ENCODE peak calls at places on chromosome 1, in ten cellular contexts. S is bronchial epithelial cell, U is body of pancreas, O is colonic mucosa, F is WTC11, V is heart left ventricle, A is mammary epithelial cell, Q is dorsolateral prefrontal cortex, C is fibroblast of pulmonary artery, H is AG09309. R is an unnamed sample.

GRCh38 chr1:210907406-210907805 is 226.5 kb downstream of the KCNH1 start:
- DNase-seq in O (no peak), F (no peak), U (no peak), S (no peak), H (no peak), Q (no peak), C (no peak), V (no peak), A (no peak), R (no peak)

GRCh38 chr1:176601358-176601757 is 138.4 kb downstream of the PAPPA2 start:
- DNase-seq in H (no peak), C (peak; percentile 8), S (no peak), O (no peak), V (no peak), U (no peak), A (no peak), Q (no peak), F (no peak), R (no peak)

GRCh38 chr1:3121401-3122215 is 52.6 kb downstream of the PRDM16 start:
- DNase-seq in A (no peak), U (no peak), Q (no peak), H (no peak), O (no peak), V (no peak), F (no peak), C (no peak), S (no peak), R (no peak)

GRCh38 chr1:88001460-88001859 is 672.8 kb downstream of the LMO4 start:
- DNase-seq in V (no peak), A (peak; percentile 61), C (peak; percentile 36), U (no peak), Q (no peak), H (no peak), O (no peak), S (peak; percentile 85), F (no peak), R (peak; percentile 31)

GRCh38 chr1:87362834-87363426 is 34.2 kb downstream of the LMO4 start:
- DNase-seq in V (no peak), O (no peak), C (peak; percentile 14), U (no peak), H (no peak), F (no peak), A (no peak), S (no peak), Q (no peak), R (no peak)

GRCh38 chr1:229217716-229218115 is 53.2 kb upstream of the RAB4A start:
- DNase-seq in F (no peak), Q (no peak), H (no peak), C (no peak), V (no peak), S (peak; percentile 32), O (no peak), U (no peak), A (no peak), R (no peak)

GRCh38 chr1:93805027-93805426 is 74.0 kb downstream of the DNTTIP2 start:
- DNase-seq in C (no peak), F (no peak), V (no peak), S (peak; percentile 46), Q (no peak), O (no peak), U (no peak), H (no peak), A (no peak), R (no peak)

GRCh38 chr1:20896824-20897223 is 109.7 kb upstream of the HP1BP3 start:
- DNase-seq in S (peak; percentile 93), A (peak; percentile 58), F (no peak), Q (no peak), C (peak; percentile 91), V (no peak), U (no peak), O (no peak), H (peak; percentile 33), R (peak; percentile 42)

GRCh38 chr1:23865543-23865930 is 2.6 kb downstream of the FUCA1 start:
- DNase-seq in H (peak; percentile 61), U (peak; percentile 13), C (peak; percentile 10), A (peak; percentile 98), Q (no peak), F (no peak), V (no peak), S (peak; percentile 97), O (peak; percentile 47), R (peak; percentile 95)

GRCh38 chr1:100868364-100868995 is 26.2 kb downstream of the EXTL2 start:
- DNase-seq in Q (no peak), S (peak; percentile 47), U (no peak), A (no peak), F (no peak), V (no peak), C (peak; percentile 78), H (peak; percentile 21), O (no peak), R (no peak)

GRCh38 chr1:114078116-114078515 is 75.6 kb downstream of the SYT6 start:
- DNase-seq in U (no peak), S (no peak), F (no peak), Q (no peak), A (no peak), C (no peak), O (no peak), H (no peak), V (no peak), R (no peak)

GRCh38 chr1:114079596-114080190 is 74.0 kb downstream of the SYT6 start:
- DNase-seq in A (no peak), H (no peak), U (no peak), S (peak; percentile 7), Q (no peak), C (no peak), V (no peak), O (no peak), F (no peak), R (no peak)

GRCh38 chr1:114081145-114082046 is 72.3 kb downstream of the SYT6 start:
- DNase-seq in U (no peak), F (no peak), S (no peak), Q (no peak), O (no peak), A (no peak), C (no peak), H (no peak), V (peak; percentile 33), R (no peak)

GRCh38 chr1:114082047-114082630 is 71.5 kb downstream of the SYT6 start:
- DNase-seq in A (no peak), S (no peak), H (no peak), Q (no peak), F (no peak), V (no peak), U (no peak), O (no peak), C (no peak), R (no peak)

GRCh38 chr1:114080511-114081144 is 73.0 kb downstream of the SYT6 start:
- DNase-seq in V (no peak), H (no peak), O (no peak), C (no peak), S (no peak), F (no peak), Q (no peak), A (no peak), U (no peak), R (no peak)
- TF ChIP-seq CTCF in V (no peak), H (no peak), O (no peak), C (no peak), S (no peak), F (no peak), Q (no peak), A (no peak), U (no peak), R (no peak)

DNA sequence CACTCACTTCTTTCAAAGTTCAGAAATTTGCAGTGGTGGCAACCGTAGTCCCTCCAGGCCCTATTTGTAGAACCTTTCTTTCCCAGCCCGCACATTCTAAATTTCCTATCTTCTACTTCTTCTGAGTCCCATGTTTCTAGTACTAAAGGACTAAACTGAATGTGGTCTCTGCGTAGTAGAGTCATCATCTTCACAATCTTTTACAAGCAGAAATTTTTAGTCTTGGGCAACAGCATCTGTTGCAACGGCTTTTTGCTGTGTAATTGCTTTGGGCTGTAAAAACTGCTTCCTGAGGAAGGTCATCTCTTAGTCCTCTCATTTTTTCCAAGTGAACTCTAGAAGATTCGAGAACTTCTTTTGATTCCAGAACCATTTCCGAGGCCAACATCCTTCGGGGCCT is 23.9 kb downstream of the VAV3 start:
- DNase-seq in F (no peak), H (peak; percentile 83), C (peak; percentile 46), S (no peak), U (no peak), Q (no peak), A (no peak), V (peak; percentile 40), O (no peak), R (no peak)
- TF ChIP-seq CTCF in F (no peak), H (no peak), C (no peak), S (no peak), U (no peak), Q (no peak), A (no peak), V (no peak), O (no peak), R (no peak)

GRCh38 chr1:145978477-145978859 is 14.0 kb downstream of the POLR3GL start:
- DNase-seq in O (no peak), F (no peak), V (no peak), H (no peak), C (no peak), A (no peak), U (no peak), S (no peak), Q (no peak), R (no peak)

GRCh38 chr1:145977486-145978476 is 13.3 kb downstream of the POLR3GL start:
- DNase-seq in U (peak; percentile 89), C (peak; percentile 92), O (peak; percentile 76), V (peak; percentile 80), F (peak; percentile 59), Q (peak; percentile 84), S (peak; percentile 72), A (peak; percentile 73), H (peak; percentile 62), R (no peak)

GRCh38 chr1:145979746-145980435 is 15.4 kb downstream of the POLR3GL start:
- DNase-seq in F (no peak), O (no peak), U (peak; percentile 21), C (peak; percentile 61), V (peak; percentile 49), S (no peak), Q (no peak), A (no peak), H (no peak), R (no peak)

GRCh38 chr1:145977016-145977415 is 12.5 kb downstream of the POLR3GL start:
- DNase-seq in A (no peak), U (no peak), V (no peak), F (no peak), S (no peak), H (no peak), Q (no peak), O (no peak), C (no peak), R (no peak)

GRCh38 chr1:145978860-145979745 is 14.6 kb downstream of the POLR3GL start:
- DNase-seq in V (peak; percentile 97), F (peak; percentile 80), H (peak; percentile 100), A (peak; percentile 99), O (peak; percentile 96), U (peak; percentile 90), Q (peak; percentile 97), C (peak; percentile 100), S (peak; percentile 100), R (peak; percentile 100)
- TF ChIP-seq CTCF in V (no peak), F (no peak), H (peak; percentile 23), A (peak; percentile 46), O (no peak), U (no peak), Q (peak; percentile 6), C (peak; percentile 41), S (peak; percentile 27), R (no peak)

DNA sequence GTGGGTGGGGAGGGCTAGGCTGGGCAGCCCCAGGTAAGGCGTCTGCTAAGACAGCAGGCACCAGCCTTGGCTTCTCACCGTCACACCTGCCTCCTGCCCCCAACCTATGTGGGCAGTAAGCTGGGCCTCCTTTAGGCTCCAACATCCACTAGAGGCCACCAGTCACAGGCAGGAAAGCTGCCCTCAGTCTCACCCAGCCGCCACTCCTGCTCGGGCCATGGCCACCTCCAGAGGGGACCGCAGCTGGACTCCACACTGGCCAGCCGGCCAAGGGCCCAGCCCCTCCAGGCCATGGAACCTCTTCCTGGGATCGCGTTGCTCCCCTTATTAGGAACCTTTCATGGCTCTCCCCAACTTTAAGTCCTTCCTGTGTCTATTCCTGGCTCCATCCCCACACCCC is 74.5 kb downstream of the MRPL37 start:
- DNase-seq in S (no peak), O (no peak), V (no peak), U (peak; percentile 49), H (no peak), C (no peak), Q (no peak), A (no peak), F (no peak), R (no peak)
- TF ChIP-seq CTCF in S (no peak), O (no peak), V (no peak), U (no peak), H (no peak), C (no peak), Q (peak; percentile 17), A (peak; percentile 4), F (no peak), R (no peak)

R was measured in kidney epithelial cell.